ENCODE peak calls at places on chromosomes 4 and X, in six cellular contexts. E is cardiac muscle cell, U is fibroblast of mammary gland, K is omental fat pad, Q is substantia nigra, C is H7. F is an unnamed sample.

GRCh38 chrX:1449581-1450149 is 3.0 kb downstream of the ASMTL start:
- DNase-seq in E (no peak), U (no peak), K (no peak), Q (no peak), C (no peak), F (peak)

GRCh38 chrX:140440891-140441290 is 64.0 kb downstream of the SOX3 start:
- DNase-seq in E (no peak), U (no peak), K (no peak), Q (no peak), C (peak), F (no peak)

GRCh38 chrX:54066841-54067240 is 22.6 kb upstream of the PHF8 start:
- DNase-seq in E (peak), U (peak), K (no peak), Q (no peak), C (no peak), F (no peak)

GRCh38 chr4:118968006-118968405 is 79.4 kb downstream of the SYNPO2 start:
- DNase-seq in E (peak), U (peak), K (no peak), Q (no peak), C (peak), F (no peak)

GRCh38 chrX:16838202-16839066 is 31.7 kb downstream of the RBBP7 start:
- DNase-seq in E (peak), U (peak), K (no peak), Q (no peak), C (peak), F (no peak)

GRCh38 chrX:79366888-79367749 is at the start of gene ITM2A:
- DNase-seq in E (peak), U (peak), K (no peak), Q (peak), C (peak), F (peak)

GRCh38 chr4:112546476-112546875 is 30.5 kb upstream of the NEUROG2 start:
- DNase-seq in E (no peak), U (peak), K (no peak), Q (no peak), C (no peak), F (no peak)

GRCh38 chr4:186904104-186904503 is 180.4 kb upstream of the FAT1 start:
- DNase-seq in E (peak), U (peak), K (no peak), Q (no peak), C (no peak), F (no peak)

GRCh38 chr4:109072595-109072994 is 229.9 kb downstream of the COL25A1 start:
- DNase-seq in E (peak), U (peak), K (no peak), Q (no peak), C (no peak), F (no peak)

GRCh38 chr4:39928538-39928937 is 49.2 kb downstream of the PDS5A start:
- DNase-seq in E (no peak), U (no peak), K (no peak), Q (no peak), C (no peak), F (no peak)

GRCh38 chr4:153169811-153170210 is 34.4 kb upstream of the TRIM2 start:
- DNase-seq in E (no peak), U (no peak), K (no peak), Q (no peak), C (no peak), F (no peak)

GRCh38 chrX:49257074-49257790 is 7.3 kb downstream of the FOXP3 start:
- DNase-seq in E (no peak), U (no peak), K (no peak), Q (no peak), C (peak), F (no peak)

GRCh38 chr4:138035781-138036258 is 206.3 kb downstream of the SLC7A11 start:
- DNase-seq in E (peak), U (peak), K (no peak), Q (no peak), C (peak), F (no peak)

GRCh38 chrX:82816572-82816971 is 691.5 kb upstream of the POU3F4 start:
- DNase-seq in E (no peak), U (peak), K (no peak), Q (no peak), C (no peak), F (no peak)

GRCh38 chrX:15749642-15750610 is 11.9 kb downstream of the CA5B start:
- DNase-seq in E (no peak), U (peak), K (no peak), Q (no peak), C (no peak), F (no peak)

GRCh38 chrX:39527045-39527444 is 570.7 kb downstream of the BCOR start:
- DNase-seq in E (peak), U (peak), K (no peak), Q (no peak), C (no peak), F (no peak)

GRCh38 chrX:148878371-148878770 is 378.0 kb downstream of the AFF2 start:
- DNase-seq in E (peak), U (peak), K (no peak), Q (no peak), C (no peak), F (no peak)

GRCh38 chrX:107718156-107718621 is 57.4 kb downstream of the TSC22D3 start:
- DNase-seq in E (peak), U (peak), K (peak), Q (no peak), C (peak), F (peak)

GRCh38 chrX:85288992-85289723 is 45.4 kb downstream of the ZNF711 start:
- DNase-seq in E (no peak), U (no peak), K (no peak), Q (no peak), C (no peak), F (no peak)

GRCh38 chrX:5683996-5684395 is 544.7 kb downstream of the NLGN4X start:
- DNase-seq in E (no peak), U (no peak), K (no peak), Q (no peak), C (no peak), F (no peak)

GRCh38 chr4:41757521-41758156 is 9.1 kb upstream of the PHOX2B start:
- DNase-seq in E (peak), U (no peak), K (no peak), Q (no peak), C (no peak), F (no peak)

GRCh38 chr4:124953059-124953850 is 240.7 kb upstream of the ANKRD50 start:
- DNase-seq in E (peak), U (peak), K (no peak), Q (no peak), C (no peak), F (no peak)

GRCh38 chrX:109812236-109812635 is 79.2 kb upstream of the ACSL4 start:
- DNase-seq in E (no peak), U (no peak), K (no peak), Q (no peak), C (no peak), F (no peak)

GRCh38 chrX:2690856-2691542 is at the start of gene CD99:
- DNase-seq in E (peak), U (peak), K (peak), Q (no peak), C (peak), F (peak)

GRCh38 chr4:168560184-168560834 is 63.5 kb downstream of the PALLD start:
- DNase-seq in E (no peak), U (peak), K (no peak), Q (no peak), C (no peak), F (no peak)

GRCh38 chr4:118683513-118683912 is 1.7 kb upstream of the METTL14 start:
- DNase-seq in E (peak), U (peak), K (no peak), Q (no peak), C (peak), F (no peak)

GRCh38 chr4:183398298-183399129 is 45.9 kb upstream of the CDKN2AIP start:
- DNase-seq in E (peak), U (peak), K (peak), Q (peak), C (peak), F (peak)

GRCh38 chrX:120486786-120487185 is 17.7 kb upstream of the LAMP2 start:
- DNase-seq in E (no peak), U (no peak), K (no peak), Q (no peak), C (no peak), F (no peak)

GRCh38 chrX:13029831-13030771 is 14.3 kb downstream of the FAM9C start:
- DNase-seq in E (no peak), U (no peak), K (no peak), Q (no peak), C (peak), F (no peak)

GRCh38 chr4:187999406-187999932 is 3.9 kb downstream of the ZFP42 start:
- DNase-seq in E (no peak), U (peak), K (no peak), Q (no peak), C (no peak), F (no peak)

GRCh38 chr4:8910100-8910821 is 38.6 kb upstream of the HMX1 start:
- DNase-seq in E (no peak), U (no peak), K (no peak), Q (no peak), C (peak), F (no peak)

GRCh38 chr4:7531640-7531994 is 96.9 kb upstream of the PSAPL1 start:
- DNase-seq in E (no peak), U (no peak), K (no peak), Q (no peak), C (peak), F (no peak)

GRCh38 chr4:59704621-59705020 is 1495.5 kb upstream of the ADGRL3 start:
- DNase-seq in E (no peak), U (no peak), K (no peak), Q (no peak), C (no peak), F (no peak)

GRCh38 chr4:2259541-2260267 is 2.2 kb downstream of the MXD4 start:
- DNase-seq in E (no peak), U (no peak), K (peak), Q (no peak), C (no peak), F (peak)

GRCh38 chr4:174210952-174211490 is 72.4 kb downstream of the FBXO8 start:
- DNase-seq in E (no peak), U (peak), K (no peak), Q (no peak), C (no peak), F (no peak)

GRCh38 chr4:86484241-86484640 is 109.9 kb upstream of the PTPN13 start:
- DNase-seq in E (no peak), U (no peak), K (no peak), Q (no peak), C (no peak), F (no peak)

GRCh38 chrX:22300130-22300529 is 27.4 kb downstream of the CBLL2 start:
- DNase-seq in E (peak), U (peak), K (no peak), Q (no peak), C (no peak), F (no peak)

GRCh38 chr4:185671496-185671895 is 136.2 kb upstream of the PDLIM3 start:
- DNase-seq in E (no peak), U (no peak), K (no peak), Q (no peak), C (no peak), F (no peak)

GRCh38 chr4:189838821-189839497 is 101.7 kb upstream of the FRG1 start:
- DNase-seq in E (no peak), U (no peak), K (no peak), Q (no peak), C (no peak), F (no peak)

F was measured in activated CD4-positive, CD25-positive, alpha-beta regulatory T cell treated with anti-CD3 and anti-CD28 coated beads, Interleukin-2, amount 50 U/mL, for 72 hours.